ENCODE peak calls at places on chromosomes 16 and 17, in nine cellular contexts. W is breast epithelium, M is stomach, K is body of pancreas, R is HCT116, U is gastrocnemius medialis, T is right lobe of liver, X is spleen, D is tibial nerve. E is an unnamed sample.
A peak's percentile ranks its signal among the peaks of the same experiment; 100 is the strongest.

GRCh38 chr16:22653876-22654275 is 143.2 kb downstream of the NPIPB5 start:
- DNase-seq in D (no peak), U (no peak), W (no peak), K (no peak), X (no peak), R (no peak), M (no peak), T (no peak), E (no peak)

GRCh38 chr16:73052441-73053030 is 4.6 kb upstream of the ZFHX3 start:
- DNase-seq in W (no peak), K (no peak), D (no peak), U (no peak), M (no peak), R (no peak), X (no peak), T (no peak), E (no peak)

GRCh38 chr17:15913826-15914225 is 31.1 kb upstream of the ADORA2B start:
- DNase-seq in R (no peak), W (no peak), D (no peak), T (no peak), K (no peak), X (no peak), U (no peak), M (no peak), E (no peak)

GRCh38 chr17:43694081-43694870 is 32.6 kb upstream of the MEOX1 start:
- DNase-seq in K (peak; percentile 83), X (peak; percentile 91), R (peak; percentile 78), M (peak; percentile 79), T (peak; percentile 73), W (peak; percentile 70), U (peak; percentile 68), D (peak; percentile 84), E (peak; percentile 66)

GRCh38 chr16:23754594-23755483 is at the start of gene CHP2:
- DNase-seq in T (no peak), R (no peak), K (no peak), W (no peak), M (no peak), U (no peak), D (no peak), X (no peak), E (no peak)

GRCh38 chr17:5619088-5619740 is 34.9 kb upstream of the NLRP1 start:
- DNase-seq in T (no peak), R (no peak), X (no peak), U (no peak), K (no peak), W (no peak), D (no peak), M (no peak), E (no peak)

GRCh38 chr16:79651363-79651762 is 50.8 kb upstream of the MAF start:
- DNase-seq in T (no peak), U (peak; percentile 37), R (no peak), D (peak; percentile 29), M (peak; percentile 59), X (no peak), K (no peak), W (peak; percentile 75), E (peak; percentile 53)

GRCh38 chr16:50747206-50747956 is 5.5 kb downstream of the CYLD start:
- DNase-seq in U (no peak), R (peak; percentile 15), W (no peak), M (no peak), T (no peak), X (no peak), D (no peak), K (no peak), E (no peak)

GRCh38 chr16:73036074-73036826 is 11.7 kb downstream of the ZFHX3 start:
- DNase-seq in M (no peak), T (no peak), R (no peak), X (no peak), D (no peak), W (no peak), K (no peak), U (no peak), E (no peak)

GRCh38 chr16:78607465-78607864 is 508.0 kb downstream of the WWOX start:
- DNase-seq in U (no peak), D (no peak), W (no peak), K (no peak), X (no peak), R (no peak), M (no peak), T (no peak), E (peak; percentile 23)

GRCh38 chr16:86240716-86241363 is 269.5 kb upstream of the FOXF1 start:
- DNase-seq in U (no peak), X (no peak), R (no peak), T (no peak), M (no peak), D (no peak), W (peak; percentile 2), K (no peak), E (no peak)

GRCh38 chr17:75459590-75460267 is 3.3 kb downstream of the TMEM94 start:
- DNase-seq in U (peak; percentile 84), R (no peak), W (peak; percentile 61), D (no peak), T (no peak), X (no peak), M (peak; percentile 36), K (no peak), E (no peak)

GRCh38 chr17:1635675-1636465 is 7.2 kb upstream of the SLC43A2 start:
- DNase-seq in R (no peak), T (no peak), U (no peak), W (no peak), D (no peak), K (no peak), X (no peak), M (no peak), E (no peak)

GRCh38 chr16:278863-279366 is 1.5 kb upstream of the ARHGDIG start:
- DNase-seq in U (no peak), R (no peak), K (peak; percentile 78), M (peak; percentile 87), W (no peak), X (no peak), T (no peak), D (no peak), E (no peak)

GRCh38 chr17:82138511-82138992 is 40.5 kb upstream of the FASN start:
- DNase-seq in U (no peak), R (no peak), D (no peak), T (no peak), X (no peak), M (no peak), W (no peak), K (no peak), E (no peak)

GRCh38 chr17:32609085-32609484 is 122.3 kb downstream of the CDK5R1 start:
- DNase-seq in X (peak; percentile 92), M (peak; percentile 87), D (peak; percentile 8), R (peak; percentile 31), U (peak; percentile 52), K (peak; percentile 38), W (peak; percentile 58), T (peak; percentile 76), E (no peak)

GRCh38 chr17:30376621-30377452 is 1.9 kb upstream of the CPD start:
- DNase-seq in D (peak; percentile 15), T (no peak), K (peak; percentile 18), R (no peak), U (no peak), X (no peak), M (no peak), W (no peak), E (peak; percentile 20)

GRCh38 chr16:63461248-63461841 is 1425.1 kb upstream of the CDH8 start:
- DNase-seq in W (no peak), X (no peak), U (no peak), D (peak; percentile 8), R (no peak), T (no peak), K (no peak), M (no peak), E (no peak)

GRCh38 chr17:8337802-8338744 is 1.6 kb upstream of the ODF4 start:
- DNase-seq in D (no peak), K (no peak), R (no peak), W (no peak), M (no peak), X (no peak), T (no peak), U (no peak), E (no peak)
- H3K4me3 ChIP-seq in D (no peak overlapping the region), K (no peak overlapping the region), R (no peak overlapping the region), W (no peak overlapping the region), M (no peak overlapping the region), X (no peak overlapping the region), T (no peak overlapping the region), U (no peak overlapping the region), E (no peak overlapping the region)

GRCh38 chr17:29241015-29241963 is 5.4 kb upstream of the CRYBA1 start:
- DNase-seq in K (no peak), X (no peak), T (no peak), R (peak; percentile 74), M (no peak), U (peak; percentile 29), W (peak; percentile 33), D (no peak), E (no peak)
- TF ChIP-seq POLR2A in K (no peak), X (no peak), T (no peak), R (no peak), M (no peak), U (no peak), W (no peak), D (no peak), E (no peak)

DNA sequence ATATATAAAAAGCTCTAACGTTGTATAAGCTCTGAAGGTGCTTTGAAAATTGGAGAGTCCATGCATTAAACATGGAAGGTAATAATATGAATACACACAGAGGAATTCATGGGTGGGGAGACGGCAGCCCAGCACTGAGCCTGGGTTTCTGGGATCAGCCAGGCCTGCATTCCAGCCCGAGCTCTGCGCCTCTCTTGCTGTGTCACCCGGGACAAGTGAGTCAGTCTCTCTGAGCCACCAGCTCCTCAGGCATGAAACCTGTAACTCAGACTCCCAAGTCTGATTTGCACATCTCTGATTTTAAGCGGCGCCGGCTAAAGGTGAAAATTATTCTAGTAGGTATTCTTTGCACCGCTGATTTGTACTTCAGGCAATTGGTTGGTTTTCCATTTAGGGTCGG is 238.8 kb downstream of the MRTFB start:
- DNase-seq in T (no peak), X (peak; percentile 33), R (no peak), W (no peak), U (peak; percentile 45), K (no peak), M (no peak), D (no peak), E (no peak)
- H3K4me3 ChIP-seq in T (no peak overlapping the region), X (no peak overlapping the region), R (peak overlapping the region; percentile 7), W (peak overlapping the region; percentile 16), U (peak overlapping the region; percentile 35), K (no peak overlapping the region), M (no peak overlapping the region), D (no peak overlapping the region), E (no peak overlapping the region)

DNA sequence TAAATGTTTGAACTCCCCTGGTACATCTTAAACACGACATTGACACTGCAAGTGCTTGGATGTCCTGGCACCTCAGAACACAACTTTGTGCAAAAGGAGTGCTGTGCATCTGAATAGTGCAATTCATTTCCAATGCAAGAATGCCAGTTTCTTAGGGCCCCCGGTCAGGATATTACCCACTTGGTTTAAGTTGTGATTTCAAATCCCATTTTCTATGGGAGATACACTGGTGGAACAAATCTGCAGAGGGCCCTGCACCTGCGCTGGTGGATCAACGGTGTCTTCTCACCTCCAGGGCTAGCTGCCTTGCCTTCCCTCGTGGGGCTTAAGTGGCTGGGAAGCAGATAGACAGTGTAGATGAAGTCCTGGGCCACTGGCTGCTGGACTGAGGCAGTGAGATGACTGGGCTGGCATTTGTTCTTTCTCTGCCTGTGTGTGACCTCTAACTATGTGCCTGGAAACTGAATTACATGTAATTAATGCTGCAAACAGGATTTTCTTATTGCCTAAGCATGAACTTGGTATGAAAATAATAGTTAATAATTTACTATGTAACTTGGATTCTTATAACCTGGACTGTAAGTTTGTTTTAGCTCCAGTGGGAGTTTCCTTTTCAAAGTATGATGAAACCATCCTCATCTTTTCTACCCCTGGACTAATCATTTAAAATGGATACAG is 20.9 kb downstream of the HAPSTR1 start:
- DNase-seq in X (no peak), K (no peak), R (no peak), T (no peak), D (no peak), M (no peak), W (no peak), U (no peak), E (no peak)
- TF ChIP-seq POLR2A in X (no peak), K (no peak), R (no peak), T (peak; percentile 25), D (no peak), M (no peak), W (no peak), U (no peak), E (no peak)